ENCODE peak calls at places on chromosome 10, in four cellular contexts. O is A549, G is HepG2, J is SK-N-SH. N is an unnamed sample.

GRCh38 chr10:126147866-126148578 is 240.3 kb downstream of the ADAM12 start:
- DNase-seq in O (no peak), G (no peak), J (no peak), N (no peak)

GRCh38 chr10:79942261-79943185 is 6.4 kb downstream of the SFTPD start:
- DNase-seq in O (no peak), G (no peak), J (no peak), N (no peak)

GRCh38 chr10:28171468-28172235 is 131.2 kb downstream of the MPP7 start:
- DNase-seq in O (no peak), G (no peak), J (no peak), N (no peak)

GRCh38 chr10:79063071-79063491 is 5.7 kb upstream of the ZMIZ1 start:
- DNase-seq in O (no peak), G (no peak), J (no peak), N (no peak)

GRCh38 chr10:104925232-104925851 is 284.3 kb downstream of the SORCS3 start:
- DNase-seq in O (peak), G (peak), J (peak), N (no peak)

GRCh38 chr10:17214991-17215781 is 12.9 kb upstream of the VIM start:
- DNase-seq in O (no peak), G (no peak), J (no peak), N (no peak)

GRCh38 chr10:83538047-83538446 is 601.3 kb upstream of the GHITM start:
- DNase-seq in O (no peak), G (no peak), J (no peak), N (no peak)

GRCh38 chr10:86024555-86025001 is 342.0 kb downstream of the GRID1 start:
- DNase-seq in O (no peak), G (no peak), J (peak), N (no peak)

GRCh38 chr10:21527634-21528451 is 2.4 kb upstream of the SKIDA1 start:
- DNase-seq in O (no peak), G (no peak), J (no peak), N (no peak)

GRCh38 chr10:116706281-116706680 is 36.1 kb downstream of the HSPA12A start:
- DNase-seq in O (no peak), G (no peak), J (no peak), N (no peak)

GRCh38 chr10:11525503-11525902 is 85.9 kb downstream of the USP6NL start:
- DNase-seq in O (no peak), G (no peak), J (no peak), N (no peak)

GRCh38 chr10:68105820-68106219 is 3.5 kb upstream of the MYPN start:
- DNase-seq in O (no peak), G (no peak), J (no peak), N (no peak)

GRCh38 chr10:64394744-64395143 is 873.5 kb downstream of the REEP3 start:
- DNase-seq in O (no peak), G (no peak), J (no peak), N (no peak)

GRCh38 chr10:67923551-67923950 is 39.1 kb downstream of the SIRT1 start:
- DNase-seq in O (no peak), G (no peak), J (no peak), N (no peak)

GRCh38 chr10:34205452-34205851 is 609.6 kb downstream of the PARD3 start:
- DNase-seq in O (no peak), G (no peak), J (no peak), N (no peak)

GRCh38 chr10:90175161-90175681 is 473.8 kb downstream of the KIF20B start:
- DNase-seq in O (no peak), G (no peak), J (no peak), N (no peak)
- TF ChIP-seq PBX3 in O (no peak), G (no peak), J (no peak), N (no peak)

GRCh38 chr10:31961675-31962074 is 33.0 kb upstream of the ARHGAP12 start:
- DNase-seq in O (peak), G (no peak), J (no peak), N (no peak)
- TF ChIP-seq PBX3 in O (no peak), G (no peak), J (no peak), N (no peak)

DNA sequence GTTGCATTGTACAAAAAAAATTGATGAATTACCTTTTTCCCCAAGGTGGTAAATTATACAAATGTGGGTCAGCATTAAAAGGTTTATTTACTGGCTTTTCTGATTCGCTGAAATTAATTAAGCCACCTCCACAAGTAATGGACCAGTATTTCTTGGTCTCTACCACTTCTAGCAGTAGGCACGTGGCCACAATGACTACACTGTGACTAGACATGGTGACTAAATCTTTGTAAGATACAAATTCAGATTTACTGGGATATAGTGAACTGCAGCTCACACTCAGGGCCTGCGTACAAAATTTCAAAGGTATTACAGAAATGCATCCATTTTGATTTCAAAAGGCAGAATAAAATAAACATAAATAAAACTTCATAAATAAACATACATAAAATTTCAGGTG is 10.9 kb downstream of the HPSE2 start:
- DNase-seq in O (no peak), G (no peak), J (no peak), N (no peak)
- TF ChIP-seq PBX3 in O (no peak), G (no peak), J (no peak), N (no peak)

GRCh38 chr10:49653530-49653929 is 25.9 kb upstream of the C10orf53 start:
- DNase-seq in O (no peak), G (no peak), J (no peak), N (no peak)

GRCh38 chr10:49651039-49651835 is 28.2 kb upstream of the C10orf53 start:
- DNase-seq in O (no peak), G (no peak), J (no peak), N (no peak)

GRCh38 chr10:49652416-49653385 is 26.8 kb upstream of the C10orf53 start:
- DNase-seq in O (no peak), G (no peak), J (no peak), N (no peak)

GRCh38 chr10:49650724-49651034 is 28.8 kb upstream of the C10orf53 start:
- DNase-seq in O (no peak), G (no peak), J (peak), N (no peak)

DNA sequence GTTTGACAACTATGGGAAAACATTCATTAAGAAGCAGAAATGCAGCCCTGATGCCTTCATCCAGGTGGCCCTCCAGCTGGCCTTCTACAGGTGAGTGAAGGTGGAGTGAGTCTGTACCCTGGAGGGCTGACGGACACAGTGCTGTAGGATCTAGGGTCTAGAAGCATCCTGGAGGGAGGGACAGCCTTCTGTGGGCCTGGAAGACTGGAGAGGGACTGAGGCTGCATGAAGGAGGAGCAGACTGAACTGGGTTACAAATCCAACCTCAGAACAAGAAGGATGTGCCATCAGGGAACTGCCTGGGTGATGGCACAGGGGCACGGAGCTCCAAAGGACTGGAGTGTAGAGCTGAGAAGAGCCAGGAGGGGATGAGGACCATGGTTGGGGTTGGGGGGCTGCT is 27.5 kb upstream of the C10orf53 start:
- DNase-seq in O (no peak), G (no peak), J (no peak), N (no peak)
- TF ChIP-seq PBX3 in O (no peak), G (no peak), J (no peak), N (no peak)

GRCh38 chr10:113228570-113228969 is 278.5 kb downstream of the TCF7L2 start:
- DNase-seq in O (no peak), G (no peak), J (no peak), N (no peak)

GRCh38 chr10:113225364-113225763 is 275.3 kb downstream of the TCF7L2 start:
- DNase-seq in O (no peak), G (no peak), J (no peak), N (no peak)

GRCh38 chr10:113225903-113226302 is 275.9 kb downstream of the TCF7L2 start:
- DNase-seq in O (no peak), G (no peak), J (no peak), N (no peak)

GRCh38 chr10:113227045-113227444 is 277.0 kb downstream of the TCF7L2 start:
- DNase-seq in O (no peak), G (no peak), J (no peak), N (no peak)

GRCh38 chr10:113226404-113226803 is 276.4 kb downstream of the TCF7L2 start:
- DNase-seq in O (no peak), G (no peak), J (no peak), N (no peak)
- TF ChIP-seq PBX3 in O (no peak), G (no peak), J (no peak), N (no peak)

GRCh38 chr10:780536-781524 is 91.4 kb upstream of the DIP2C start:
- DNase-seq in O (no peak), G (no peak), J (no peak), N (no peak)

GRCh38 chr10:785539-786214 is 96.2 kb upstream of the DIP2C start:
- DNase-seq in O (no peak), G (no peak), J (peak), N (no peak)

GRCh38 chr10:784759-785538 is 95.5 kb upstream of the DIP2C start:
- DNase-seq in O (peak), G (no peak), J (peak), N (no peak)

GRCh38 chr10:784377-784758 is 94.9 kb upstream of the DIP2C start:
- DNase-seq in O (no peak), G (no peak), J (no peak), N (no peak)

GRCh38 chr10:782751-783648 is 93.5 kb upstream of the DIP2C start:
- DNase-seq in O (no peak), G (no peak), J (peak), N (no peak)
- TF ChIP-seq PBX3 in O (no peak), G (no peak), J (no peak), N (no peak)

GRCh38 chr10:6162589-6163356 is 40.0 kb upstream of the PFKFB3 start:
- DNase-seq in O (no peak), G (no peak), J (no peak), N (no peak)
- TF ChIP-seq PBX3 in O (no peak), G (no peak), J (no peak), N (no peak)

GRCh38 chr10:60139798-60140566 is 233.6 kb upstream of the CCDC6 start:
- DNase-seq in O (no peak), G (no peak), J (no peak), N (no peak)
- TF ChIP-seq PBX3 in O (no peak), G (no peak), J (no peak), N (no peak)

GRCh38 chr10:13270877-13271551 is 28.9 kb downstream of the PHYH start:
- DNase-seq in O (no peak), G (no peak), J (no peak), N (no peak)
- TF ChIP-seq PBX3 in O (no peak), G (no peak), J (no peak), N (no peak)